ENCODE peak calls at places on chromosomes 4 and X, in seven cellular contexts. T is H9, Y is IMR-90, P is neuronal stem cell, R is mesenchymal stem cell, H is trophoblast cell, B is H1. K is an unnamed sample.

GRCh38 chr4:98994474-98995182 is 893 bp upstream of the METAP1 start:
- DNase-seq in T (no peak), Y (peak), P (no peak), R (no peak), H (no peak), B (no peak), K (no peak)

GRCh38 chr4:38539501-38539900 is 124.5 kb upstream of the KLF3 start:
- DNase-seq in T (no peak), Y (no peak), P (no peak), R (no peak), H (no peak), B (no peak), K (no peak)

GRCh38 chr4:165563851-165564250 is 185.0 kb downstream of the CPE start:
- DNase-seq in T (no peak), Y (no peak), P (no peak), R (no peak), H (no peak), B (no peak), K (no peak)

GRCh38 chr4:73606465-73606974 is 13.7 kb downstream of the RASSF6 start:
- DNase-seq in T (no peak), Y (no peak), P (no peak), R (no peak), H (no peak), B (no peak), K (no peak)

GRCh38 chr4:121927948-121928347 is 23.9 kb downstream of the TRPC3 start:
- DNase-seq in T (no peak), Y (no peak), P (no peak), R (no peak), H (no peak), B (no peak), K (no peak)

GRCh38 chr4:140099993-140100392 is 54.0 kb downstream of the MAML3 start:
- DNase-seq in T (no peak), Y (peak), P (no peak), R (no peak), H (no peak), B (no peak), K (no peak)

GRCh38 chrX:85244411-85245210 is 820 bp downstream of the ZNF711 start:
- DNase-seq in T (no peak), Y (peak), P (peak), R (peak), H (no peak), B (no peak), K (peak)

GRCh38 chr4:184437988-184438774 is 36.2 kb downstream of the IRF2 start:
- DNase-seq in T (no peak), Y (peak), P (no peak), R (no peak), H (no peak), B (no peak), K (no peak)

GRCh38 chr4:68520985-68521384 is 55.1 kb downstream of the UGT2B17 start:
- DNase-seq in T (no peak), Y (no peak), P (no peak), R (no peak), H (no peak), B (no peak), K (no peak)

GRCh38 chrX:40628506-40628905 is 5.3 kb downstream of the MPC1L start:
- DNase-seq in T (no peak), Y (no peak), P (no peak), R (peak), H (no peak), B (no peak), K (no peak)

GRCh38 chr4:122658818-122659295 is 38.0 kb upstream of the IL21 start:
- DNase-seq in T (no peak), Y (no peak), P (no peak), R (no peak), H (no peak), B (no peak), K (no peak)

GRCh38 chr4:38371391-38371851 is 292.6 kb upstream of the KLF3 start:
- DNase-seq in T (no peak), Y (peak), P (no peak), R (peak), H (peak), B (no peak), K (peak)

GRCh38 chr4:87981505-87981904 is 6.0 kb downstream of the SPP1 start:
- DNase-seq in T (no peak), Y (no peak), P (no peak), R (no peak), H (no peak), B (no peak), K (no peak)

GRCh38 chr4:146105464-146105863 is 70.1 kb upstream of the LSM6 start:
- DNase-seq in T (no peak), Y (no peak), P (no peak), R (no peak), H (peak), B (no peak), K (no peak)

GRCh38 chr4:150867148-150867547 is 147.9 kb downstream of the LRBA start:
- DNase-seq in T (no peak), Y (peak), P (peak), R (peak), H (peak), B (no peak), K (peak)

GRCh38 chrX:150694738-150695410 is 1.7 kb downstream of the MTMR1 start:
- DNase-seq in T (no peak), Y (no peak), P (no peak), R (no peak), H (no peak), B (no peak), K (no peak)

GRCh38 chr4:106486533-106486932 is 118.0 kb upstream of the GIMD1 start:
- DNase-seq in T (no peak), Y (no peak), P (no peak), R (no peak), H (no peak), B (no peak), K (no peak)

GRCh38 chrX:53456254-53456653 is 22.1 kb upstream of the HSD17B10 start:
- DNase-seq in T (no peak), Y (peak), P (no peak), R (peak), H (peak), B (no peak), K (no peak)

GRCh38 chrX:150575415-150575814 is 7.0 kb downstream of the MTM1 start:
- DNase-seq in T (no peak), Y (peak), P (no peak), R (no peak), H (peak), B (no peak), K (no peak)

GRCh38 chr4:110510282-110510681 is 34.3 kb downstream of the ENPEP start:
- DNase-seq in T (no peak), Y (no peak), P (no peak), R (no peak), H (no peak), B (no peak), K (no peak)
- H3K23ac ChIP-seq in T (no peak), Y (no peak), P (no peak), R (no peak), H (no peak), B (no peak), K (no peak)

GRCh38 chr4:158783775-158784174 is 14.9 kb downstream of the FNIP2 start:
- DNase-seq in T (no peak), Y (peak), P (no peak), R (peak), H (no peak), B (no peak), K (no peak)
- H3K23ac ChIP-seq in T (no peak), Y (peak), P (no peak), R (no peak), H (no peak), B (no peak), K (no peak)

DNA sequence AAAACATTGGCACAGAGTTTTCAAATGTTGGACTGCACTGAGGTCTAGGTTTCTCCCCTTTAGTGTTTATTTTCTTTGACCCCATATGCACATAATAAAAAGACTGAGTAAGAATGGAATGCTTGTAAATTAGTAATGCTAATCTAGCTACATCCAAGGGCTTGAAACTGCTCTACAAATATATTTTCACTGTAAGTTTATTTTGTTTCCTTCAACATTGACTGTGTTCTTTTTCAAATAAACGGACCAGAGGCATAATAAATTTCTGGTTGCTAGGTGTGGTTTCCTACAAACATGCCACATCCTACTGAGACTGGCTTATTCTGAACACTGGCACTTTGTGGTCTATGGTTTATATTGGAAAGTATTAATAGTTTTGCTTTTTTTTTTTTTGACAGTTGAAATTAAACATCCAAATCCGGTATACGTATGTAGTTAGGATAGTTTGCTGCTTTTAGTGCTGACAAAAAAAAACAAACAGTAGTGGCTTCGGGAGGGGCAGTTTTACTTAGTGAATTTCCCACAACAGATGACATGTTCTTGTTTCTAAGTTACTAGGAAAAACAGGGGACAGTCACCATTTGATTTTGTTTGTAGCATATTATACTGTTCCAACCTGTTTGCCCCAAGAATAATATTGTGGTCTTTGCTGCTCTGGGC is 13.2 kb downstream of the CA5B start:
- DNase-seq in T (no peak), Y (peak), P (no peak), R (peak), H (no peak), B (no peak), K (no peak)
- H3K23ac ChIP-seq in T (no peak), Y (no peak), P (no peak), R (no peak), H (no peak), B (no peak), K (no peak)

DNA sequence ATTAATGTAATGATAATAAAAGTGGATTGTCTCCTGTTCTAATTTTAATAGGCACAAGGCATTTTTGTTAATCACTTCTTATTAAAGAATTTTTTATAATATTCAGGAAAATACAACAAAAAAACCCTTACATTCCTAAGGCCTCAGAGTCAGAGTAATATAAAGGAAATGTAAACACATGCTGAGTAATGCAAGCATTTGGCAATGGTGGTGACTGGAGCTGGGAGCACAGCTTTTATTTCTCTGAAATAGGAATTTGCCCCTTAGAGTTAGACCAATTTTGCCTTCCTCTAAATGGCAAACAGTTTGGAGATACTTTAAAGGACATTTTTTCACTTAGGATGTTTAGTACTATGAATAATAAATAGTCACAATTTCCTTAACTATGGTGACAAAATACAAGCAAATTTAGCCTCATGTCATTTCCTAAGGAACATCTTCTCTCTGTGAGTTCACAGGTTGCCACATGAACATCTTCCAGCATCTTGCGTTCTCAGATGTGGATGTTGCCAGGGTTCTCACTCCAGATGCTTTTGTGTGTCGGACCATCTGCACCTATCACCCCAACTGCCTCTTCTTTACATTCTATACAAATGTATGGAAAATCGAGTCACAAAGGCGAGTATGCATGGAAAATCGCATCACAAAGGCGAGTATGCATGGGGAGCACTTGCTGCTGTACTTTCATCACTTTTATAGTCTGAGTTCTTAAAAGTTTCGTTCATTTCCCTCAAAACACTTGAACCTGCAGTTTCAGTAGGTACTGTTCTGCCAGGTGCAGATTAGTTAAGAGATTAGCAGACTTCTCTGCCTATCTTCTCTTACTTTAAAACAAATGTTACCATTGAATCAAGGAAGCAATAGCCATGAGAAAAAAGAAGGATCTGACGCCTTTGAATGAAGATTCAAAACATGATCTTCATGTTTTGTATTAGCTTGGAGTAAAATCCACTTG is 15.9 kb upstream of the F11 start:
- DNase-seq in T (peak), Y (peak), P (no peak), R (peak), H (no peak), B (no peak), K (peak)
- H3K23ac ChIP-seq in T (no peak), Y (peak), P (no peak), R (no peak), H (no peak), B (no peak), K (no peak)

GRCh38 chr4:46994007-46994405 is 625 bp upstream of the GABRA4 start:
- DNase-seq in T (no peak), Y (peak), P (no peak), R (no peak), H (no peak), B (no peak), K (no peak)

GRCh38 chr4:46992338-46992737 is 1.0 kb downstream of the GABRA4 start:
- DNase-seq in T (no peak), Y (no peak), P (no peak), R (no peak), H (no peak), B (no peak), K (no peak)

GRCh38 chr4:46993075-46994006 is at the start of gene GABRA4:
- DNase-seq in T (peak), Y (no peak), P (peak), R (peak), H (no peak), B (no peak), K (peak)
- H3K23ac ChIP-seq in T (no peak), Y (peak), P (peak), R (peak), H (no peak), B (no peak), K (no peak)

GRCh38 chr4:118141240-118141639 is 107.0 kb downstream of the NDST3 start:
- DNase-seq in T (no peak), Y (no peak), P (no peak), R (no peak), H (no peak), B (no peak), K (peak)
- H3K23ac ChIP-seq in T (no peak), Y (no peak), P (no peak), R (no peak), H (no peak), B (no peak), K (no peak)